ENCODE peak calls at places on chromosomes 11 and 22, in eight cellular contexts. T is activated naive CD8-positive, alpha-beta T cell treated with anti-CD3 and anti-CD28 coated beads, Interleukin-2, amount 50 U/mL, for 24 hours; S is activated effector memory CD4-positive, alpha-beta T cell treated with anti-CD3 and anti-CD28 coated beads, Interleukin-2, amount 50 U/mL, for 16 hours; X is germinal center; B is AG09309; W is EH; U is retinal pigment epithelial cell; C is bronchial epithelial cell. F is an unnamed sample.

GRCh38 chr11:20050551-20051333 is 109.5 kb downstream of the DBX1 start:
- DNase-seq in W (peak), B (no peak), U (peak), S (no peak), C (peak), T (no peak), X (no peak), F (no peak)

GRCh38 chr22:19224557-19224956 is 46.0 kb upstream of the SLC25A1 start:
- DNase-seq in C (no peak), U (no peak), W (no peak), T (no peak), X (no peak), S (no peak), B (no peak), F (no peak)

GRCh38 chr11:12084191-12084717 is 26.1 kb upstream of the MICAL2 start:
- DNase-seq in B (no peak), U (no peak), X (no peak), C (peak), S (no peak), W (peak), T (no peak), F (no peak)

GRCh38 chr22:17397756-17398155 is 28.5 kb downstream of the CECR2 start:
- DNase-seq in S (no peak), X (no peak), T (no peak), C (no peak), U (no peak), W (no peak), B (no peak), F (no peak)

GRCh38 chr11:1817511-1817910 is 17.3 kb upstream of the SYT8 start:
- DNase-seq in T (no peak), X (no peak), U (no peak), S (no peak), B (no peak), C (peak), W (no peak), F (no peak)

GRCh38 chr11:67400251-67400941 is 1.3 kb downstream of the PPP1CA start:
- DNase-seq in W (no peak), B (no peak), C (no peak), X (no peak), S (no peak), U (no peak), T (no peak), F (no peak)

GRCh38 chr22:36087784-36088183 is 59.2 kb upstream of the RBFOX2 start:
- DNase-seq in X (no peak), U (no peak), T (no peak), B (no peak), W (no peak), C (no peak), S (no peak), F (no peak)

GRCh38 chr11:88414385-88414861 is 76.9 kb upstream of the CTSC start:
- DNase-seq in B (peak), U (peak), X (no peak), S (no peak), C (peak), W (peak), T (no peak), F (peak)

GRCh38 chr22:47154621-47155081 is 392.2 kb downstream of the TBC1D22A start:
- DNase-seq in X (no peak), W (peak), S (no peak), U (no peak), B (peak), C (no peak), T (no peak), F (peak)

F was measured in astrocyte of the cerebellum.